ENCODE peak calls at places on chromosome 14, in seven cellular contexts. D, N, I, Q, C, P and X are unnamed samples.

GRCh38 chr14:75720828-75721227 is 59.8 kb downstream of the TTLL5 start:
- DNase-seq in D (no peak), N (peak; percentile 56), I (peak; percentile 44), Q (no peak), C (peak; percentile 69), P (peak; percentile 85), X (peak; percentile 82)

GRCh38 chr14:96088131-96088880 is 49.1 kb downstream of the C14orf132 start:
- DNase-seq in D (peak; percentile 19), N (no peak), I (no peak), Q (no peak), C (no peak), P (no peak), X (no peak)

GRCh38 chr14:78153069-78153351 is 17.2 kb upstream of the NRXN3 start:
- DNase-seq in D (no peak), N (no peak), I (no peak), Q (peak; percentile 22), C (no peak), P (no peak), X (no peak)

GRCh38 chr14:89701079-89702043 is 253.2 kb downstream of the EFCAB11 start:
- DNase-seq in D (peak; percentile 91), N (peak; percentile 94), I (peak; percentile 61), Q (peak; percentile 74), C (peak; percentile 88), P (peak; percentile 84), X (peak; percentile 91)

GRCh38 chr14:92982941-92983340 is 60.0 kb downstream of the CHGA start:
- DNase-seq in D (no peak), N (no peak), I (no peak), Q (peak; percentile 41), C (no peak), P (no peak), X (no peak)

GRCh38 chr14:68703093-68703492 is 89.8 kb downstream of the ZFP36L1 start:
- DNase-seq in D (no peak), N (no peak), I (no peak), Q (peak; percentile 83), C (no peak), P (peak; percentile 67), X (no peak)

GRCh38 chr14:67883717-67884116 is 64.1 kb downstream of the RAD51B start:
- DNase-seq in D (no peak), N (no peak), I (no peak), Q (peak; percentile 62), C (no peak), P (no peak), X (no peak)

GRCh38 chr14:64417042-64417770 is 29.1 kb downstream of the MTHFD1 start:
- DNase-seq in D (no peak), N (no peak), I (no peak), Q (peak; percentile 15), C (no peak), P (no peak), X (no peak)

GRCh38 chr14:78254911-78255431 is 84.8 kb downstream of the NRXN3 start:
- DNase-seq in D (no peak), N (no peak), I (no peak), Q (peak; percentile 18), C (no peak), P (no peak), X (peak; percentile 18)

GRCh38 chr14:68970096-68970612 is 8.9 kb downstream of the ACTN1 start:
- DNase-seq in D (no peak), N (no peak), I (no peak), Q (no peak), C (no peak), P (no peak), X (no peak)

GRCh38 chr14:81447018-81447770 is 47.1 kb upstream of the STON2 start:
- DNase-seq in D (no peak), N (no peak), I (no peak), Q (no peak), C (no peak), P (no peak), X (no peak)

GRCh38 chr14:91716999-91717398 is 14.9 kb downstream of the CATSPERB start:
- DNase-seq in D (no peak), N (no peak), I (no peak), Q (no peak), C (no peak), P (no peak), X (no peak)

GRCh38 chr14:68877993-68878575 is 85.2 kb upstream of the ZFP36L1 start:
- DNase-seq in D (no peak), N (no peak), I (no peak), Q (no peak), C (no peak), P (no peak), X (no peak)

GRCh38 chr14:101065696-101066694 is 162.5 kb upstream of the RTL1 start:
- DNase-seq in D (peak; percentile 19), N (no peak), I (no peak), Q (no peak), C (no peak), P (peak; percentile 11), X (no peak)

GRCh38 chr14:102182190-102182589 is 42.5 kb downstream of the WDR20 start:
- DNase-seq in D (no peak), N (no peak), I (no peak), Q (peak; percentile 41), C (no peak), P (no peak), X (no peak)

GRCh38 chr14:57686317-57686716 is 179.6 kb downstream of the SLC35F4 start:
- DNase-seq in D (no peak), N (no peak), I (peak; percentile 5), Q (no peak), C (no peak), P (no peak), X (no peak)

GRCh38 chr14:88986146-88986841 is 161.8 kb downstream of the TTC8 start:
- DNase-seq in D (no peak), N (peak; percentile 71), I (no peak), Q (peak; percentile 74), C (no peak), P (peak; percentile 84), X (no peak)

GRCh38 chr14:103073367-103073875 is 10.6 kb upstream of the LBHD2 start:
- DNase-seq in D (peak; percentile 79), N (no peak), I (no peak), Q (no peak), C (no peak), P (no peak), X (peak; percentile 54)

GRCh38 chr14:39988939-39989338 is 556.7 kb upstream of the FBXO33 start:
- DNase-seq in D (no peak), N (no peak), I (no peak), Q (peak; percentile 78), C (no peak), P (no peak), X (no peak)

GRCh38 chr14:56491299-56492285 is 88.0 kb upstream of the TMEM260 start:
- DNase-seq in D (no peak), N (no peak), I (peak; percentile 48), Q (peak; percentile 87), C (no peak), P (peak; percentile 34), X (peak; percentile 33)

GRCh38 chr14:63046339-63047268 is 1.3 kb upstream of the KCNH5 start:
- DNase-seq in D (no peak), N (no peak), I (no peak), Q (no peak), C (no peak), P (no peak), X (no peak)

GRCh38 chr14:74836251-74836957 is 39.5 kb downstream of the PROX2 start:
- DNase-seq in D (no peak), N (no peak), I (no peak), Q (no peak), C (no peak), P (no peak), X (no peak)

GRCh38 chr14:59303216-59303615 is 114.7 kb downstream of the DAAM1 start:
- DNase-seq in D (no peak), N (no peak), I (no peak), Q (peak; percentile 96), C (no peak), P (no peak), X (no peak)

GRCh38 chr14:71932229-71932951 is at the start of gene RGS6:
- DNase-seq in D (peak; percentile 57), N (peak; percentile 42), I (no peak), Q (peak; percentile 72), C (no peak), P (no peak), X (peak; percentile 37)

GRCh38 chr14:71931492-71932228 is 569 bp upstream of the RGS6 start:
- DNase-seq in D (no peak), N (peak; percentile 41), I (peak; percentile 63), Q (no peak), C (no peak), P (no peak), X (peak; percentile 9)

GRCh38 chr14:71933026-71933587 is 878 bp downstream of the RGS6 start:
- DNase-seq in D (no peak), N (no peak), I (peak; percentile 24), Q (no peak), C (no peak), P (no peak), X (no peak)
- H3K4me3 ChIP-seq in D (peak overlapping the region; percentile 31), N (peak overlapping the region; percentile 70), I (peak overlapping the region; percentile 42), Q (no peak overlapping the region), C (peak overlapping the region; percentile 67), P (peak overlapping the region; percentile 42), X (no peak overlapping the region)

GRCh38 chr14:51780006-51780692 is 80.3 kb upstream of the GNG2 start:
- DNase-seq in D (peak; percentile 56), N (peak; percentile 59), I (peak; percentile 88), Q (peak; percentile 85), C (peak; percentile 85), P (peak; percentile 81), X (peak; percentile 82)
- H3K27me3 ChIP-seq in D (no peaks in the 10 kb centered on the region), N (no peaks in the 10 kb centered on the region), I (no peaks in the 10 kb centered on the region), Q (no peaks in the 10 kb centered on the region), C (no peaks in the 10 kb centered on the region), P (no peaks in the 10 kb centered on the region), X (no peaks in the 10 kb centered on the region)

DNA sequence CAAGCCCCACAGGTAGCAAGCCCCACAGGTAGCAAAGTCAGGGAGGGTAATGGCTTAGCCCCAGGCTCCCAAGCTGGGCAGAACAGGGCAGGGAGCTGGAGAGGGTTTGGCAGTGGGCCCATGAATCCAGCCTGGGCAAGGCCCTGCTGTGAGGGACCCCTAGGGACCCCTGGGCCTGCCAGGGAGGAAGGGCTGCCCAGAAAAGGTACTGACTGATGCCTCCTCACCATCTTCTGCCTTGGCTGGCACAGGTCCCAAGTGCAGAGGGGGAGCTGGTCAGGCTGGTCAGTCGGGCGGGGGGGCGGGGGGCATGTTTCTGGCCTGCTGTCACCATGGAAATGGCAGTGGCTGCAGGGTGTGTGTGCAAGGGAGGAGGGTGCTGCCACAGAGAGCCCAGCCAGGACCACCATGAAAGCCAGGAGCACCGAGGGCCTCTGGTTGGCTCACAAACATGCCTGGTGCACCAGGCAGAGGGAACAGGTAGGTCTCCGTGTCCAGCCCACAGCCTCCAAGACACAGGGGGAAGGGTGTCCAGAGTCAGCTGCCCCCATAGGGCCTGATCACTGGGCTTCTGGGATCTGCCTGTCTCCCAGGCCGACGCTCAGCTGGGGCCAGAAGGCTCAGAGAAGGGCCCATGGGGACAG is 1.5 kb upstream of the CRIP2 start:
- DNase-seq in D (no peak), N (no peak), I (no peak), Q (peak; percentile 25), C (no peak), P (no peak), X (peak; percentile 40)
- H3K4me3 ChIP-seq in D (peak overlapping the region; percentile 57), N (peak overlapping the region; percentile 72), I (no peak overlapping the region), Q (peak overlapping the region; percentile 74), C (peak overlapping the region; percentile 64), P (no peak overlapping the region), X (no peak overlapping the region)

DNA sequence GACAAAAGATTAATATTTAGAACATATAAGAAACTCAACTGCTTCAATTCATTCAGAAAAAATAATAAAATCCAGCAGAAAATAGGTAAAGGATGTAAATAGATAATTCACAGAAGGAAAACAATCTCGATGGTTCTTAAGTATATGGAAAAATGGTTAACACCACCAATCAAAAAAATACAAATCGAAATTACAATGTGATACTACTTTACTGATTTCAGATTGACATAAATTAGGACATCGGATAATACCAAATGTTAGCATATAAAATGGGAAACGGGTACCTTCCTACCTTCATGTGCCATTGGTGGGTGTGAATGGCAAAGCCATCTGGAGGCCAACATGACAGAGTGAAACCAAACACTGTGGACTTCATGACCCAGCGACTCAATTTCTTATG is 1.6 kb upstream of the PPP4R4 start:
- DNase-seq in D (no peak), N (no peak), I (no peak), Q (no peak), C (no peak), P (no peak), X (no peak)
- H3K27me3 ChIP-seq in D (no peaks in the 10 kb centered on the region), N (peaks cover 33% of the 10 kb centered on the region), I (peaks cover 38% of the 10 kb centered on the region), Q (peaks cover 37% of the 10 kb centered on the region), C (no peaks in the 10 kb centered on the region), P (peaks cover 9% of the 10 kb centered on the region), X (no peaks in the 10 kb centered on the region)